ENCODE peak calls at places on chromosomes 5 and 9, in six cellular contexts. R, X, J, O, V and Z are unnamed samples.

GRCh38 chr5:115372121-115372520 is 75.7 kb upstream of the CCDC112 start:
- DNase-seq in R (no peak), J (no peak), V (no peak), X (peak; percentile 50), O (no peak), Z (no peak)

GRCh38 chr5:176559683-176560082 is 10.5 kb downstream of the CDHR2 start:
- DNase-seq in O (no peak), R (no peak), V (no peak), X (peak; percentile 33), J (peak; percentile 48), Z (peak; percentile 65)

GRCh38 chr5:138212828-138213160 is 329 bp downstream of the CDC23 start:
- DNase-seq in O (no peak), J (no peak), V (no peak), R (no peak), X (no peak), Z (peak; percentile 34)

GRCh38 chr5:51194626-51195025 is 188.6 kb upstream of the ISL1 start:
- DNase-seq in V (no peak), J (no peak), O (no peak), R (no peak), X (no peak), Z (no peak)

GRCh38 chr5:141753971-141754713 is 72.1 kb upstream of the ARAP3 start:
- DNase-seq in J (peak; percentile 92), V (peak; percentile 64), O (no peak), X (peak; percentile 63), R (peak; percentile 16), Z (peak; percentile 93)

GRCh38 chr9:38107811-38108304 is 38.8 kb upstream of the SHB start:
- DNase-seq in X (no peak), R (no peak), V (no peak), J (peak; percentile 67), O (no peak), Z (no peak)

GRCh38 chr5:55021465-55021864 is 2.6 kb upstream of the GZMK start:
- DNase-seq in J (no peak), O (no peak), V (no peak), X (no peak), R (no peak), Z (no peak)

GRCh38 chr5:150946351-150946905 is 41.6 kb upstream of the ZNF300 start:
- DNase-seq in R (no peak), V (no peak), X (no peak), J (no peak), O (peak; percentile 87), Z (no peak)

GRCh38 chr5:150217041-150217440 is 27.2 kb downstream of the SLC6A7 start:
- DNase-seq in J (no peak), O (no peak), V (no peak), X (no peak), R (no peak), Z (no peak)

GRCh38 chr9:116165912-116166311 is 12.3 kb downstream of the PAPPA start:
- DNase-seq in R (no peak), V (no peak), X (no peak), O (no peak), J (no peak), Z (no peak)

GRCh38 chr9:99184427-99185327 is 37.1 kb downstream of the ALG2 start:
- DNase-seq in V (peak; percentile 89), J (peak; percentile 96), X (peak; percentile 85), R (peak; percentile 64), O (peak; percentile 86), Z (peak; percentile 97)

GRCh38 chr9:109903515-109904138 is 123.6 kb downstream of the PALM2AKAP2 start:
- DNase-seq in V (peak; percentile 58), X (peak; percentile 78), J (peak; percentile 80), R (peak; percentile 47), O (peak; percentile 64), Z (peak; percentile 81)

GRCh38 chr9:134223601-134224122 is 59.3 kb upstream of the RNU6ATAC start:
- DNase-seq in O (peak; percentile 11), J (no peak), V (no peak), R (no peak), X (no peak), Z (no peak)